ENCODE peak calls at places on chromosomes 11 and 22, in eight cellular contexts. W is neural progenitor cell, U is H9, V is ascending aorta, Q is A549, C is gastrocnemius medialis, P is stomach, K is pancreas. L is an unnamed sample.
A peak's percentile ranks its signal among the peaks of the same experiment; 100 is the strongest.

GRCh38 chr11:119262668-119263351 is 54.1 kb downstream of the MCAM start:
- DNase-seq in W (no peak), U (no peak), V (no peak), Q (no peak), C (no peak), P (no peak), K (no peak), L (no peak)

GRCh38 chr11:74282863-74283484 is 28.5 kb downstream of the P4HA3 start:
- DNase-seq in W (peak; percentile 49), U (no peak), V (no peak), Q (peak; percentile 50), C (no peak), P (no peak), K (no peak), L (no peak)

GRCh38 chr11:115912484-115912945 is 408.3 kb upstream of the CADM1 start:
- DNase-seq in W (peak; percentile 46), U (peak; percentile 43), V (no peak), Q (no peak), C (no peak), P (no peak), K (no peak), L (no peak)

GRCh38 chr11:93444671-93445073 is 98.5 kb downstream of the SMCO4 start:
- DNase-seq in W (peak; percentile 90), U (peak; percentile 92), V (no peak), Q (no peak), C (no peak), P (no peak), K (no peak), L (peak; percentile 40)

GRCh38 chr11:108591893-108592292 is 1.7 kb downstream of the EXPH5 start:
- DNase-seq in W (no peak), U (no peak), V (no peak), Q (no peak), C (no peak), P (no peak), K (no peak), L (peak; percentile 78)

GRCh38 chr11:14331476-14332136 is 27.4 kb downstream of the RRAS2 start:
- DNase-seq in W (no peak), U (no peak), V (no peak), Q (no peak), C (no peak), P (no peak), K (no peak), L (no peak)

GRCh38 chr22:37457093-37457893 is 28.9 kb downstream of the MFNG start:
- DNase-seq in W (peak; percentile 83), U (peak; percentile 88), V (no peak), Q (peak; percentile 67), C (peak; percentile 17), P (peak; percentile 89), K (peak; percentile 93), L (peak; percentile 86)

GRCh38 chr11:12149672-12150225 is 39.4 kb downstream of the MICAL2 start:
- DNase-seq in W (no peak), U (no peak), V (no peak), Q (no peak), C (no peak), P (no peak), K (no peak), L (no peak)

GRCh38 chr11:103863497-103863896 is 172.9 kb upstream of the DDI1 start:
- DNase-seq in W (no peak), U (no peak), V (no peak), Q (no peak), C (no peak), P (no peak), K (no peak), L (no peak)

GRCh38 chr11:111911563-111912401 is at the start of gene CRYAB:
- DNase-seq in W (peak; percentile 34), U (peak; percentile 39), V (peak; percentile 98), Q (peak; percentile 49), C (peak; percentile 99), P (peak; percentile 39), K (peak; percentile 68), L (peak; percentile 54)

GRCh38 chr11:83691387-83692088 is 405.4 kb upstream of the CCDC90B start:
- DNase-seq in W (no peak), U (no peak), V (no peak), Q (no peak), C (no peak), P (peak; percentile 45), K (no peak), L (no peak)

GRCh38 chr11:65530157-65530496 is 5.2 kb downstream of the SCYL1 start:
- DNase-seq in W (no peak), U (no peak), V (no peak), Q (peak; percentile 58), C (no peak), P (no peak), K (no peak), L (no peak)

GRCh38 chr11:1209371-1210057 is 13.4 kb upstream of the MUC5B start:
- DNase-seq in W (no peak), U (peak; percentile 8), V (no peak), Q (no peak), C (no peak), P (no peak), K (peak; percentile 31), L (no peak)

GRCh38 chr11:11535611-11536010 is 86.2 kb downstream of the GALNT18 start:
- DNase-seq in W (no peak), U (peak; percentile 41), V (no peak), Q (no peak), C (no peak), P (no peak), K (no peak), L (no peak)

GRCh38 chr22:21449531-21450319 is 17.5 kb upstream of the TMEM191C start:
- DNase-seq in W (peak; percentile 6), U (peak; percentile 21), V (peak; percentile 42), Q (no peak), C (no peak), P (peak; percentile 19), K (peak; percentile 34), L (peak; percentile 14)

GRCh38 chr11:296976-297665 is 2.2 kb downstream of the IFITM5 start:
- DNase-seq in W (no peak), U (no peak), V (no peak), Q (no peak), C (no peak), P (no peak), K (peak; percentile 58), L (no peak)

GRCh38 chr22:31550871-31551370 is 54.6 kb downstream of the SFI1 start:
- DNase-seq in W (no peak), U (no peak), V (no peak), Q (no peak), C (no peak), P (no peak), K (no peak), L (no peak)

GRCh38 chr11:72771507-72771906 is 19.3 kb upstream of the ARAP1 start:
- DNase-seq in W (no peak), U (no peak), V (no peak), Q (no peak), C (no peak), P (no peak), K (no peak), L (no peak)

GRCh38 chr22:36796629-36797175 is 20.1 kb downstream of the PVALB start:
- DNase-seq in W (no peak), U (peak; percentile 45), V (no peak), Q (no peak), C (no peak), P (no peak), K (no peak), L (no peak)

GRCh38 chr11:86101493-86101892 is 32.6 kb upstream of the PICALM start:
- DNase-seq in W (no peak), U (no peak), V (no peak), Q (peak; percentile 33), C (no peak), P (no peak), K (no peak), L (no peak)

GRCh38 chr22:21927174-21927823 is 25.3 kb downstream of the PPM1F start:
- DNase-seq in W (no peak), U (no peak), V (no peak), Q (no peak), C (no peak), P (no peak), K (no peak), L (no peak)

GRCh38 chr11:7672960-7673723 is at the start of gene CYB5R2:
- DNase-seq in W (peak; percentile 83), U (peak; percentile 81), V (peak; percentile 83), Q (peak; percentile 38), C (peak; percentile 47), P (peak; percentile 80), K (peak; percentile 88), L (peak; percentile 85)

GRCh38 chr11:123086315-123086714 is 24.4 kb upstream of the HSPA8 start:
- DNase-seq in W (no peak), U (no peak), V (no peak), Q (no peak), C (no peak), P (no peak), K (no peak), L (no peak)

GRCh38 chr22:26442086-26442756 is 13.2 kb downstream of the ASPHD2 start:
- DNase-seq in W (no peak), U (peak; percentile 64), V (no peak), Q (no peak), C (no peak), P (no peak), K (no peak), L (no peak)

GRCh38 chr11:2771758-2772466 is 72.1 kb upstream of the KCNQ1OT1 start:
- DNase-seq in W (no peak), U (peak; percentile 20), V (peak; percentile 47), Q (no peak), C (no peak), P (peak; percentile 19), K (peak; percentile 48), L (peak; percentile 15)
- H3K4me1 ChIP-seq in W (no peaks in the 10 kb centered on the region), U (no peaks in the 10 kb centered on the region), V (no peaks in the 10 kb centered on the region), Q (peaks cover 10% of the 10 kb centered on the region), C (no peaks in the 10 kb centered on the region), P (no peaks in the 10 kb centered on the region), K (no peaks in the 10 kb centered on the region), L (no peaks in the 10 kb centered on the region)

GRCh38 chr22:49561338-49561737 is 266.3 kb downstream of the BRD1 start:
- DNase-seq in W (no peak), U (no peak), V (no peak), Q (no peak), C (no peak), P (peak; percentile 3), K (no peak), L (no peak)
- H3K4me1 ChIP-seq in W (no peaks in the 10 kb centered on the region), U (no peaks in the 10 kb centered on the region), V (no peaks in the 10 kb centered on the region), Q (no peaks in the 10 kb centered on the region), C (no peaks in the 10 kb centered on the region), P (no peaks in the 10 kb centered on the region), K (no peaks in the 10 kb centered on the region), L (no peaks in the 10 kb centered on the region)

GRCh38 chr11:102467080-102467708 is 14.6 kb upstream of the TMEM123 start:
- DNase-seq in W (no peak), U (no peak), V (no peak), Q (no peak), C (no peak), P (no peak), K (no peak), L (peak; percentile 44)
- H3K4me1 ChIP-seq in W (no peaks in the 10 kb centered on the region), U (no peaks in the 10 kb centered on the region), V (peaks cover 4% of the 10 kb centered on the region), Q (peaks cover 23% of the 10 kb centered on the region), C (no peaks in the 10 kb centered on the region), P (peaks cover 7% of the 10 kb centered on the region), K (peaks cover 35% of the 10 kb centered on the region), L (peaks cover 10% of the 10 kb centered on the region)

DNA sequence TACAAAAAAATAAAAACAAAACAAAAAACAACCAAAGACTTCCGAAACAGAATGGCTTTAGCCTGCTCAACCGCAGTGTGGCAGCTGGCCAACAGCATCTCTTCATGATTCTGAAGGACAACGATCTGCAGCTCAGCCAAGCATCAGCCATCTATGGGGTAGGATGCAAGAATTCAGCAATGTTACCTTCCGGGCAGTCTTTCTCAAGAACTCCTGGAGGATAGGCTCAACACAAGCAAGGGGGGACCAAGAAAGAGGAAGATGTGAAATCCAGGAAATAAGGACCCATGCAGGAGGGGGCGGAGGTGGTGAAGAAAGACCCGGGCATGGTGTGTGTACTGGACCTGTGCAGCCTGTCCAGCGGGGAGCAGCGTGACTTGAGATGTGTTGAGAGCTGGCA is 3.5 kb upstream of the TSPO start:
- DNase-seq in W (no peak), U (no peak), V (no peak), Q (no peak), C (no peak), P (no peak), K (no peak), L (no peak)
- H3K4me1 ChIP-seq in W (peaks cover 17% of the 10 kb centered on the region), U (no peaks in the 10 kb centered on the region), V (peaks cover 10% of the 10 kb centered on the region), Q (peaks cover 6% of the 10 kb centered on the region), C (peaks cover 17% of the 10 kb centered on the region), P (peaks cover 14% of the 10 kb centered on the region), K (peaks cover 3% of the 10 kb centered on the region), L (peaks cover 5% of the 10 kb centered on the region)